ENCODE peak calls at places on chromosomes 7 and 10, in four cellular contexts. X is A549, K is GM12878, G is K562. I is an unnamed sample.

GRCh38 chr7:75565129-75565528 is 73.0 kb downstream of the SPDYE5 start:
- DNase-seq in X (no peak), K (no peak), G (no peak), I (no peak)

GRCh38 chr7:4834601-4835397 is 27.0 kb downstream of the PAPOLB start:
- DNase-seq in X (no peak), K (no peak), G (no peak), I (no peak)

GRCh38 chr7:82481499-82482097 is 38.0 kb upstream of the CACNA2D1 start:
- DNase-seq in X (peak; percentile 29), K (peak; percentile 0), G (no peak), I (peak; percentile 2)

GRCh38 chr10:72073677-72074412 is 14.5 kb downstream of the SPOCK2 start:
- DNase-seq in X (no peak), K (no peak), G (no peak), I (no peak)

GRCh38 chr7:104967595-104967994 is 46.4 kb upstream of the KMT2E start:
- DNase-seq in X (no peak), K (no peak), G (no peak), I (no peak)

GRCh38 chr10:70441161-70441876 is at the start of gene NODAL:
- DNase-seq in X (no peak), K (no peak), G (no peak), I (no peak)

GRCh38 chr7:116616555-116617059 is 55.4 kb upstream of the MET start:
- DNase-seq in X (no peak), K (no peak), G (no peak), I (peak; percentile 21)

GRCh38 chr10:59079386-59080226 is 96.8 kb upstream of the PHYHIPL start:
- DNase-seq in X (peak; percentile 7), K (no peak), G (no peak), I (peak; percentile 39)

GRCh38 chr10:102869290-102870198 is at the start of gene AS3MT:
- DNase-seq in X (peak; percentile 52), K (no peak), G (no peak), I (peak; percentile 38)

GRCh38 chr10:70889291-70889690 is 926 bp upstream of the PCBD1 start:
- DNase-seq in X (no peak), K (no peak), G (no peak), I (no peak)

GRCh38 chr7:98078197-98078870 is 28.3 kb upstream of the LMTK2 start:
- DNase-seq in X (no peak), K (no peak), G (no peak), I (no peak)

GRCh38 chr7:128027485-128027980 is 3.7 kb downstream of the LRRC4 start:
- DNase-seq in X (no peak), K (no peak), G (no peak), I (no peak)

GRCh38 chr10:116183733-116184447 is 89.1 kb downstream of the GFRA1 start:
- DNase-seq in X (no peak), K (no peak), G (no peak), I (no peak)

GRCh38 chr7:32588657-32589056 is 93.4 kb downstream of the AVL9 start:
- DNase-seq in X (no peak), K (no peak), G (no peak), I (peak; percentile 36)

GRCh38 chr10:25753776-25754175 is 180.3 kb upstream of the MYO3A start:
- DNase-seq in X (no peak), K (no peak), G (no peak), I (no peak)

GRCh38 chr10:19479854-19480253 is 336.4 kb upstream of the PLXDC2 start:
- DNase-seq in X (no peak), K (no peak), G (no peak), I (no peak)

GRCh38 chr7:71480814-71481213 is 348.9 kb downstream of the GALNT17 start:
- DNase-seq in X (no peak), K (no peak), G (no peak), I (no peak)

GRCh38 chr7:39674391-39674790 is 51.0 kb downstream of the RALA start:
- DNase-seq in X (no peak), K (no peak), G (no peak), I (no peak)

GRCh38 chr7:99733448-99733847 is 1.5 kb downstream of the CYP3A7 start:
- DNase-seq in X (peak; percentile 26), K (no peak), G (peak; percentile 56), I (peak; percentile 42)

GRCh38 chr10:89516149-89516832 is 19.1 kb downstream of the SLC16A12 start:
- DNase-seq in X (no peak), K (no peak), G (no peak), I (no peak)

GRCh38 chr7:80924090-80924489 is 5.2 kb upstream of the SEMA3C start:
- DNase-seq in X (no peak), K (no peak), G (no peak), I (no peak)

GRCh38 chr7:134031835-134032617 is 95.1 kb upstream of the LRGUK start:
- DNase-seq in X (no peak), K (no peak), G (no peak), I (no peak)

GRCh38 chr10:78165617-78166016 is 132.0 kb downstream of the RPS24 start:
- DNase-seq in X (no peak), K (no peak), G (no peak), I (peak; percentile 60)

GRCh38 chr7:70590126-70590854 is 541.7 kb upstream of the GALNT17 start:
- DNase-seq in X (no peak), K (no peak), G (no peak), I (no peak)

GRCh38 chr7:56009695-56010094 is 41.5 kb downstream of the PSPH start:
- DNase-seq in X (no peak), K (no peak), G (no peak), I (peak; percentile 65)

GRCh38 chr10:128896183-128896805 is 570.7 kb upstream of the MGMT start:
- DNase-seq in X (no peak), K (no peak), G (no peak), I (no peak)
- H3K27ac ChIP-seq in X (no peak overlapping the region), K (no peak overlapping the region), G (no peak overlapping the region), I (no peak overlapping the region)

DNA sequence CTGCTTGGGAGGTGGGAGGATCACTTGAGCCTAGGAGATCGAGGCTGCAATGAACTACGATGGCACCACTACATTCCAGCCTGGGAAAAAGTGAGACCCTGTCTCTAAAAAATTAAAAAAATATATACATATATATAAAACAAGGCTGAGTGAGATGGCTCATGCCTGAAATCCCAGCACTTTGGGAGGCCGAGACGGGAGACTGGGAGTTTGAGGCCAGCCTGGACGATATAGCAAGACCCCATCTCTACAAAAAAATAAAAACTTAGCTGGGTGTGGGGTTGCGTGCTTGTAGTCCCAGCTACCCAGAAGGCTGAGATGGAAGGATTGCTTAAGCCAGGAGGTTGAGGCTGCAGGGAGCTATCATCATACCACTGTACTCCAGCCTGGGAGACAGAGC is 87.6 kb downstream of the CARD11 start:
- DNase-seq in X (no peak), K (no peak), G (no peak), I (no peak)
- TF ChIP-seq POLR2AphosphoS2 in X (no peak), K (no peak), G (no peak), I (no peak)

GRCh38 chr10:129106314-129106713 is 360.7 kb upstream of the MGMT start:
- DNase-seq in X (no peak), K (no peak), G (no peak), I (no peak)

GRCh38 chr10:129101232-129101980 is 365.6 kb upstream of the MGMT start:
- DNase-seq in X (no peak), K (no peak), G (no peak), I (no peak)

GRCh38 chr10:129105266-129105665 is 361.8 kb upstream of the MGMT start:
- DNase-seq in X (no peak), K (no peak), G (no peak), I (no peak)

GRCh38 chr10:129102906-129103693 is 363.9 kb upstream of the MGMT start:
- DNase-seq in X (no peak), K (no peak), G (no peak), I (no peak)

DNA sequence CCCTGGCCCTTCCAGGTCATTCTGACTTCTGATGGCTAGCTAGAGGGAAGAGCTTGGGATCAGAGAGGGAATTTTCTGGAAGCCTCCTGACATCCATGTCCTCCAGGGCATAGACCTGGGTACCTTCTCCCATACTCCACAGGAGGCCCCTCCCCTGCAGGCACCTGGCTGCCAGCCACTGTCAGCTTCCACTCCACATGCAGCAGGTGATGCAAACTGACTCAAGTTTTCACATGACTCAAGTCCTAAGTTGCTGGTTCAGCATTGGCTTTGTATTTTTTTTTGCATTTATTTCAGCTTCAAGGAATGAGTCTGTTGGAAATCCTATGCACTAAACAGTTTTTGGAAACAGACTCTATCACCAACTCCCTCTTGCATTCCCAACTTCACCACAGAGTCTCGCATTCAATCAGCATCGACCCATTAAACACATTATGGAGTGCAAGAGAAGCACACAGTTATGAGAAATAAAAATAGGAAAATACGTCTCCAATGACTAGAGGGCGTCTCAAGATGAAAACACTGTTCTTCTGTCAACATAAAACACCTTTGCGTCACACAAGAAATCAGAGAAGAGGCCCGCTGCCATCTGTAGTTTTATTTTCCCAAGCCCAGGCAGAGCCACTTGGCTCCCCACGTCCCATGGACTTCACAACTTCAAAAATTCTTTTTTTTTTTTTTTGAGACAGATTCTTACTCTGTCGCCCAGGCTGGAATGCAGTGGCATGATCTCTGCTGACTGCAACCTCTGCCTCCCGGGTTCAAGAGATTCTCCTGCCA is 362.6 kb upstream of the MGMT start:
- DNase-seq in X (no peak), K (no peak), G (no peak), I (no peak)
- H3K27ac ChIP-seq in X (no peak overlapping the region), K (no peak overlapping the region), G (no peak overlapping the region), I (no peak overlapping the region)

DNA sequence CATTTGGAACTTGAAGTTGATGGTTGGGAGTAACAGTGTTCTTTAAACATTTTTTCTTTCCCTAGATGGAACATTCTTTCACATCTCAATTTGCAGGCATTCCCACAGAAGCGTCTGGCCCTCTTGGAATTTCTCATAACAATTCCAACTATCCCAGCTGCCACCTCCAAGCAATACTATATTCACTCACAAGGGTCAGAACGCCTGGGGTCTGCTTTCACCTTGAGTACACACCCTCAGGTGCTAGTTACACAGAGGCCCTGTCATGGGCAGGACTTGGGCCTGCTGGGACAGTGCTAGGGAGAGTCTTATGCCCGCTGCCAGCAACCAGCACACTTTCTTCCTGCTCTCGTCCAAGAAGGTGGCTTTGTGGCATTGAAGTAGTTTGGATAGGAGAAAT is 136.5 kb downstream of the JCAD start:
- DNase-seq in X (no peak), K (no peak), G (no peak), I (no peak)
- TF ChIP-seq POLR2AphosphoS2 in X (no peak), K (no peak), G (no peak), I (no peak)

GRCh38 chr7:106327538-106328481 is 43.0 kb upstream of the NAMPT start:
- DNase-seq in X (no peak), K (no peak), G (no peak), I (peak; percentile 44)
- H3K27ac ChIP-seq in X (peak overlapping the region; percentile 32), K (no peak overlapping the region), G (no peak overlapping the region), I (peak overlapping the region; percentile 81)

GRCh38 chr7:84204655-84205054 is 10.1 kb upstream of the SEMA3A start:
- DNase-seq in X (no peak), K (no peak), G (no peak), I (no peak)

GRCh38 chr7:84209006-84209405 is 14.4 kb upstream of the SEMA3A start:
- DNase-seq in X (no peak), K (no peak), G (no peak), I (no peak)

GRCh38 chr7:84210301-84210700 is 15.7 kb upstream of the SEMA3A start:
- DNase-seq in X (no peak), K (no peak), G (no peak), I (no peak)

GRCh38 chr7:84207620-84208019 is 13.0 kb upstream of the SEMA3A start:
- DNase-seq in X (no peak), K (no peak), G (no peak), I (no peak)

DNA sequence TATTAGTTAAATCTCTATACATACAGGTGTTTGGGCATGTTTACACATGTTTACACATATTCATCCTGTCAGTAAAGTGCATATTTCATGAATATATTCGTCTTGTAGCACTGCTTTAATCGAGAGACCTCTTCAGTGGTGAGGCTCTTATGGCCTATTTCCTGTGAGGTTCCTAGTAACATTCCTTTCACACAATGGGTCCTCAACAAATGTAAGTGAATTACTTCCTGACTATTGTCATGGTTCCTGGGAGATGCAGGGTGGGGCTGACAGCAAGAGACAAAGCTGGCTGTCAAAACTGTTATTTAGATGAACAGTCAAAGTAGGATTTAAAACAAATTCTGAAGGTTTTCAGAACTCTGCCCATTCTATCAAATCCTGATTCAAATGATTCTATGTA is 12.4 kb upstream of the SEMA3A start:
- DNase-seq in X (no peak), K (no peak), G (no peak), I (no peak)
- TF ChIP-seq POLR2AphosphoS2 in X (no peak), K (no peak), G (no peak), I (no peak)